ENCODE peak calls at places on chromosomes 1 and 21, in five cellular contexts. D is AG04450, C is H1, A is PC-3, I is heart right ventricle. G is an unnamed sample.

GRCh38 chr1:71908871-71909390 is 373.4 kb downstream of the NEGR1 start:
- DNase-seq in C (no peak), I (no peak), A (no peak), D (no peak), G (no peak)

GRCh38 chr1:11528636-11529121 is 49.7 kb downstream of the DISP3 start:
- DNase-seq in A (no peak), C (no peak), I (no peak), D (no peak), G (no peak)

GRCh38 chr1:44237721-44238457 is 24.6 kb downstream of the DMAP1 start:
- DNase-seq in I (no peak), D (no peak), C (peak), A (no peak), G (peak)

GRCh38 chr1:47280142-47280541 is 33.8 kb downstream of the STIL start:
- DNase-seq in I (no peak), D (no peak), A (no peak), C (no peak), G (peak)

GRCh38 chr1:8314346-8315280 is 3.3 kb upstream of the SLC45A1 start:
- DNase-seq in I (peak), A (peak), D (peak), C (peak), G (peak)

GRCh38 chr1:156281281-156282142 is 1.1 kb downstream of the SMG5 start:
- DNase-seq in I (peak), D (no peak), A (peak), C (no peak), G (no peak)

GRCh38 chr1:24107462-24108225 is 4.3 kb downstream of the MYOM3 start:
- DNase-seq in I (no peak), C (no peak), A (peak), D (no peak), G (no peak)

GRCh38 chr1:186634511-186634910 is 45.7 kb downstream of the PTGS2 start:
- DNase-seq in D (no peak), A (no peak), C (no peak), I (no peak), G (no peak)

GRCh38 chr1:51628715-51629590 is 12.1 kb downstream of the OSBPL9 start:
- DNase-seq in C (no peak), A (peak), D (no peak), I (no peak), G (no peak)

GRCh38 chr1:1960480-1961196 is 41.6 kb upstream of the TMEM52 start:
- DNase-seq in I (no peak), C (no peak), D (no peak), A (no peak), G (no peak)

GRCh38 chr1:36349839-36350238 is 26.4 kb upstream of the EVA1B start:
- DNase-seq in D (no peak), C (no peak), I (no peak), A (no peak), G (no peak)

GRCh38 chr1:154337253-154337894 is 12.0 kb downstream of the ATP8B2 start:
- DNase-seq in D (no peak), C (no peak), A (no peak), I (no peak), G (no peak)

GRCh38 chr1:7040969-7041368 is 255.7 kb downstream of the CAMTA1 start:
- DNase-seq in D (no peak), C (no peak), I (no peak), A (no peak), G (no peak)

GRCh38 chr1:19754482-19754881 is 45.2 kb downstream of the TMCO4 start:
- DNase-seq in D (no peak), I (no peak), C (no peak), A (no peak), G (no peak)

GRCh38 chr1:3456964-3457909 is 2.8 kb downstream of the ARHGEF16 start:
- DNase-seq in C (no peak), I (no peak), A (no peak), D (no peak), G (no peak)

GRCh38 chr21:34814529-34814951 is 145.7 kb downstream of the CLIC6 start:
- DNase-seq in A (no peak), I (no peak), D (no peak), C (no peak), G (no peak)

GRCh38 chr1:228337031-228337564 is 69.5 kb downstream of the TRIM11 start:
- DNase-seq in A (no peak), D (no peak), C (no peak), I (peak), G (no peak)

GRCh38 chr1:19455353-19455752 is 30.0 kb downstream of the CAPZB start:
- DNase-seq in D (no peak), C (no peak), A (no peak), I (no peak), G (no peak)

GRCh38 chr1:27862671-27863551 is 9.4 kb upstream of the THEMIS2 start:
- DNase-seq in I (no peak), A (peak), C (no peak), D (peak), G (peak)

GRCh38 chr21:25428537-25428936 is 178.7 kb downstream of the MRPL39 start:
- DNase-seq in C (no peak), D (no peak), A (no peak), I (no peak), G (no peak)

GRCh38 chr1:154157520-154158306 is 2.8 kb upstream of the NUP210L start:
- DNase-seq in A (no peak), I (no peak), C (no peak), D (no peak), G (no peak)

GRCh38 chr21:45441431-45442255 is 36.7 kb downstream of the COL18A1 start:
- DNase-seq in A (no peak), C (no peak), D (no peak), I (peak), G (no peak)

GRCh38 chr1:184608990-184609389 is 145.7 kb downstream of the EDEM3 start:
- DNase-seq in A (no peak), I (no peak), C (no peak), D (no peak), G (no peak)

GRCh38 chr1:184614667-184615066 is 140.0 kb downstream of the EDEM3 start:
- DNase-seq in C (no peak), I (no peak), A (no peak), D (no peak), G (no peak)

GRCh38 chr1:184606786-184607185 is 147.9 kb downstream of the EDEM3 start:
- DNase-seq in C (no peak), A (no peak), I (no peak), D (no peak), G (no peak)

GRCh38 chr1:184608581-184608980 is 146.1 kb downstream of the EDEM3 start:
- DNase-seq in D (no peak), A (no peak), C (no peak), I (no peak), G (no peak)

DNA sequence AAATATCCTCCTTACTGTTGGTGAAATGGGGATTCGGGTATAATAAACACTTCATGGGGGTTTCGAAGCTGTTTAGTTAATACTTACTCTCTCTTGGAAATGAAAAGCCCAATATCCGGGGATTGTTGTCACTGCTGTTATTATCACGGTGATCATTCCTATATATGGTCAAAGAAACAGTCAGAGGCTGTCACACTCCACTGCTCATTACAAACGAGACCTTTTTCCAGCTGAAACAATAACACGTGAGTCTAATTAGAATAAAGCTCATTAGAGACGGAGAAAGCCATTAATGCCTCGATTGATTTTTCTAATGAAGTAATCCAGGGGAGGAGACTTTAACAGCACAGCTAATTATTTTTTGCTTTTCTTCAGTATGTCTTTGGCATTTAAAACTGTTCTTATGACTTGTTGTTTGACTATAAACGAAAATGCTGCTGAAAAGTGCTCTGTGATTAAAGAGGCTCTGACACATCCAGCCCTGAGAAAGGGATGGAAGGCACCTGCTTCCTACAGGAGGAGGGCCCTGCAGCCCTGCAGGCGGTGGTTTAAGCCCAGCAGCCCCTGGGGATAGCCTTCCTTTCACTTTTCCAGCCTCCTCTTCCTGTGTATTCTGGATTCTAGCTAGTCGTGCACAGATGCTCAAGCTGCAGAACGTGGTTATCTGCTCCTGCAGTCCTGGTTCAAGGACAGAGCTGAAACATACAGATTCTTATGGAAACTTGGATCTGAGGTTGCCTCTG is 143.6 kb downstream of the EDEM3 start:
- DNase-seq in A (no peak), D (no peak), I (no peak), C (no peak), G (no peak)
- H3K27ac ChIP-seq in A (no peak), D (no peak), I (no peak), C (no peak), G (peak)

GRCh38 chr1:231351816-231352215 is 13.7 kb downstream of the SPRTN start:
- DNase-seq in I (no peak), D (no peak), A (no peak), C (no peak), G (no peak)
- TF ChIP-seq CTCF in I (no peak), D (no peak), A (no peak), C (no peak), G (no peak)

DNA sequence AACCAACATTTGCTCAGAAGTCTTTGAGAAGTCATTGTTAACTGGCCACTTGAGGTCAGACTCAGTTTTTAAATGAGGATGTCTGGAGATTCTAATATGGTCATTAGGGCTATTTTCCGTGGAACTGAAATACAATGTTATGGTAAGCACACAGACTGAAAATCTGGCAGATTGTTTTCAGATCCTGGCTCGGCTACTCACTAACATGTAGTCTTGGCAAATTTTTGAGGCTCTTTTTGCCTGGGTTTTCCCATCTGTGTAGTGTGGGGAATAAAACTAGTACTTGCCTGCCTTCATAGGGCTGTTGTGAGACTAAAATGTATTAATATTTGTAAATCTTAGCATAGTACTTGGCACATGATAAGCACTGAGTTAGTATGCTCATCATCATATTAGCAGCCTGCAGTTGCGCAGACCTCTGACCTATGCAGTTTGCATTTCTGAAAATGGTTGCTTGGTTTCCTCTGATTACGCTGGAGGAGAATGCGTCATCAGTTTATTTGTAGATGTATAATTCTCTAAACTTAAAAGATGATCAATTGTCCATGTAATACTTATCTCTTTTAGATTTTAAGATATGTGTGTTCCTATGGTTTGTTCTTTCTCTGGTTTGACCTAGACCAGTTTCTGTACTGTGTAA is 100.9 kb downstream of the C1orf21 start:
- DNase-seq in I (no peak), A (no peak), C (no peak), D (no peak), G (no peak)
- H3K27ac ChIP-seq in I (peak), A (no peak), C (no peak), D (no peak), G (no peak)

GRCh38 chr1:206658981-206659273 is 23.6 kb downstream of the DYRK3 start:
- DNase-seq in A (no peak), C (no peak), I (peak), D (no peak), G (no peak)

GRCh38 chr1:206663832-206664652 is 20.7 kb upstream of the MAPKAPK2 start:
- DNase-seq in I (peak), A (peak), D (peak), C (no peak), G (peak)

GRCh38 chr1:206660136-206660535 is 24.6 kb upstream of the MAPKAPK2 start:
- DNase-seq in D (no peak), C (no peak), A (no peak), I (no peak), G (no peak)

GRCh38 chr1:206662396-206663092 is 22.2 kb upstream of the MAPKAPK2 start:
- DNase-seq in I (no peak), D (no peak), A (no peak), C (no peak), G (no peak)

DNA sequence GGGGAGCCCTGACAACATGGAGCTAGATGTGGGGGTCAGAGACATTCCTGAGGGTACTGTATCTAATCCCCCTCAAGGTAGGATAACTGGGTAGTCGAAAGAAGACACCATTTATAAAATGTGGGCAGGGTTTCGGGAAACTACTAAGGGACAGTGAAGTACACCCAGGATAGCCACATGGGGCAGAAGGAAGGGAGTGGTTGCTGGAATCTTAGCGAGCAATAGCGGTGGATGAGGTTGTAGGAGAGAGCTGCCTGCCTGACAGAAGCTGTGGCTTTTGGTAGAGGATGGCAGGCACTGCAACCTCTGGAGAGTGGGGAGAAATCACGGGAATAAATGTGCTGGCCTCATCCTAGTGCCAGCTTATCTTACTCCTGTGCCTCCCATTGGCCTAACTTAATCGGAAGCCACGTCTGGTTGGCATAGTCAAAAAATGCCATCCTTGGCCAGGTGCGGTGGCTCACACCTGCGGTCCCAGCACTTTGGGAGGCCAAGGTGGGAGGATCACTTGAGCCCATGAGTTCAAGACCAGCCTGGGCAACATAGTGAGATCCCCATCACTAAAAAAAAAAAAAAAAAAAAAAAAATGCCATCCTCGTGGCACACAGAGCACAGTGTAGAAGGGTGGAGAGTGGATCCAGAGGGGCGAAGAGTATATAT is 23.4 kb upstream of the MAPKAPK2 start:
- DNase-seq in I (no peak), A (no peak), C (no peak), D (no peak), G (no peak)
- TF ChIP-seq CTCF in I (no peak), A (no peak), C (no peak), D (no peak), G (no peak)